ENCODE peak calls at places on chromosomes 4 and X, in four cellular contexts. Y, X, D and C are unnamed samples.

GRCh38 chr4:47668810-47669408 is 169.0 kb downstream of the CORIN start:
- DNase-seq in Y (no peak), X (peak; percentile 51), D (no peak), C (no peak)

GRCh38 chr4:21363701-21364100 is 584.9 kb downstream of the KCNIP4 start:
- DNase-seq in D (no peak), X (no peak), Y (no peak), C (no peak)

GRCh38 chr4:5037553-5038551 is 13.4 kb upstream of the STK32B start:
- DNase-seq in Y (no peak), X (no peak), D (no peak), C (no peak)

GRCh38 chr4:121876976-121877773 is 6.9 kb upstream of the BBS7 start:
- DNase-seq in Y (no peak), X (no peak), D (no peak), C (no peak)

GRCh38 chrX:40154853-40155616 is 57.3 kb upstream of the BCOR start:
- DNase-seq in D (no peak), Y (no peak), X (peak; percentile 72), C (no peak)

GRCh38 chr4:106095408-106095807 is 200.1 kb downstream of the NPNT start:
- DNase-seq in Y (no peak), D (no peak), X (no peak), C (no peak)

GRCh38 chr4:41167191-41167590 is 47.2 kb downstream of the APBB2 start:
- DNase-seq in Y (no peak), D (no peak), X (no peak), C (no peak)

GRCh38 chr4:80610199-80610598 is 274.7 kb downstream of the CFAP299 start:
- DNase-seq in X (no peak), D (no peak), Y (no peak), C (no peak)

GRCh38 chr4:105978684-105979296 is 83.5 kb downstream of the NPNT start:
- DNase-seq in X (no peak), Y (no peak), D (no peak), C (no peak)

GRCh38 chr4:109010534-109010933 is 247.7 kb upstream of the ETNPPL start:
- DNase-seq in Y (no peak), D (no peak), X (no peak), C (no peak)

GRCh38 chrX:123324628-123325027 is 140.6 kb downstream of the GRIA3 start:
- DNase-seq in D (no peak), Y (no peak), X (no peak), C (no peak)

GRCh38 chr4:162392938-162393337 is 229.1 kb upstream of the FSTL5 start:
- DNase-seq in D (no peak), X (no peak), Y (no peak), C (no peak)

GRCh38 chrX:35726176-35726575 is 72.0 kb upstream of the MAGEB16 start:
- DNase-seq in Y (no peak), D (no peak), X (no peak), C (no peak)

GRCh38 chrX:40570346-40571093 is 10.2 kb upstream of the ATP6AP2 start:
- DNase-seq in D (no peak), X (no peak), Y (no peak), C (no peak)

GRCh38 chr4:68267433-68267944 is 22.0 kb upstream of the TMPRSS11B start:
- DNase-seq in Y (no peak), X (no peak), D (no peak), C (no peak)

GRCh38 chr4:77199276-77199675 is 42.3 kb downstream of the CCNG2 start:
- DNase-seq in D (no peak), X (no peak), Y (no peak), C (no peak)

GRCh38 chr4:74217365-74217764 is 59.4 kb downstream of the MTHFD2L start:
- DNase-seq in Y (no peak), D (no peak), X (no peak), C (no peak)

GRCh38 chr4:99790796-99791617 is 25.6 kb upstream of the DAPP1 start:
- DNase-seq in X (no peak), Y (no peak), D (no peak), C (no peak)

GRCh38 chr4:182293836-182294235 is 50.6 kb downstream of the TENM3 start:
- DNase-seq in D (no peak), Y (no peak), X (no peak), C (no peak)

GRCh38 chr4:76407440-76408119 is 13.4 kb downstream of the CCDC158 start:
- DNase-seq in D (no peak), X (no peak), Y (no peak), C (no peak)

GRCh38 chrX:147912093-147912801 is 528 bp downstream of the FMR1 start:
- DNase-seq in X (peak; percentile 12), Y (no peak), D (no peak), C (no peak)

GRCh38 chrX:51406688-51407519 is 74.3 kb downstream of the NUDT10 start:
- DNase-seq in X (peak; percentile 9), Y (no peak), D (no peak), C (no peak)

GRCh38 chr4:140092094-140092820 is 61.7 kb downstream of the MAML3 start:
- DNase-seq in X (no peak), Y (no peak), D (peak; percentile 31), C (no peak)

GRCh38 chr4:22515145-22515887 is 550 bp downstream of the ADGRA3 start:
- DNase-seq in X (peak; percentile 17), D (no peak), Y (peak; percentile 29), C (no peak)

GRCh38 chrX:17443546-17443945 is 68.5 kb downstream of the NHS start:
- DNase-seq in D (no peak), Y (no peak), X (no peak), C (no peak)

GRCh38 chrX:10564484-10564883 is 55.9 kb downstream of the MID1 start:
- DNase-seq in D (no peak), X (no peak), Y (no peak), C (no peak)

GRCh38 chrX:3939967-3940610 is 226.6 kb upstream of the PRKX start:
- DNase-seq in Y (no peak), X (peak; percentile 3), D (no peak), C (no peak)

DNA sequence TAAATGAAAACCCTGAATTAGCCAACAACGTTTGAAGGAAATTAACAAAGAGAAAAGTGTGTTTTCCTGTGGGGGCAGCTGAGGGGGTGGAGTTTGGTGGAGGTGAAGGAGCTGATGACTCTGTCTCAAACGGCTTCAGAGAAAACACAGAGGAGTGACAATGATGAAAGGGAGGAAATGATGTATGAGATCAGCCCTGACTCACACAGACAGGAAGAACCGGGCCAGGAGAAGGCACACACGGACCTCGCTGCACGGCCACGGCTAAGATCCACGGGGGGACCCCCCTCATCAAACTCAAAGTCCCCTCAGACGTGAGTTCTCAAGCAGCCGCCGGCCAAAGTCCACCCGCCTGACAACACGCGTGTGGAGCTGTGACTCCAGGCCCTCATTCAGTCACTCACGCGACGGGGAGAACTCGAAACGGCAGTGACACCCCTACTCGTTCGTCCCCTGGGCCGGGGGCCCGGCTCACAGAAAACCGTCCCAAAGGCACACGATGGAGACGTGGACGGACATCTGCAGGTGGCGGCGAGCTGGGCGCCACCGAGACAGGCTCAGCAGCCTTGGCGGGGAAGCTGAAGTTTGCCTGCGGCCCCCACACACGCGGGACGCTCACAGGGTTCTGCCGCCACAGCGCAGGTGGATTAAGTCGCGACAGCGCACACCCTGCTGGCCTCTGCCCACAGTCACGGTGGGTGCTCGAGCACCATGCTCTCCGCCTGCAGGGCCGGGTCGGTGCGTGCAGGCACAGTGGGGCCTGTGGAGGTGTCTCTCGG is 28.8 kb downstream of the PPP2R3B start:
- DNase-seq in X (no peak), D (no peak), Y (no peak), C (no peak)
- TF ChIP-seq POLR2A in X (no peak), D (no peak), Y (no peak), C (no peak)

GRCh38 chr4:141480950-141481349 is 155.4 kb upstream of the IL15 start:
- DNase-seq in D (no peak), X (no peak), Y (no peak), C (no peak)

DNA sequence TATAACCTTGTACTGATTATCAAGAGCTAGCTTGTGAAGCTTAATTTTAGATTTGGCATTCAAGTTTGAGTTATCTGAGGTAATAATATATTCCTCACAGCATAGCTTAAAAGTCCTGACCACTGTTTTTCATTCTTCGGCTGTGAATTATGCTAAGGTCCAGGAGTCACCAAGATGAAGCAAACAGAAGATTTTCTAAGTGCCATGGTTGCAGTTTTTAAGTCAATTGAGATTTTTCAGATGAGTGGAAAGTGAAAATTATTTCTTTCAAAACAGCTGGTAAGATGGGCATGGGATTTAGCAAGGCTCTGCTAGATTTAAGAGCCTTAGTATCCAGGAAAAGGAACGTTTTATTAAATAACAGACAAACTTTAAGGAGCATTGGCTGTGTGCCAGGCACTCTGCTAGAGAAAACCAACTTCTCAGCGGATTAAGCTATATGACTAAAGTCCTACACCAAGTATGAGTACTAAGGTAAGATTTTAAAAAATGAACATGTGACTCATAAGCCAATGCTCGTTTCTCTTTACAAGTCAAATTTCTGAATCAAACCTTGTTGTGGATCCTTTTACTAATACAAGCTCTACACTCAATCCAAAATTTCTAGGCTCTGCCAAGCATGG is 149.9 kb upstream of the IL15 start:
- DNase-seq in X (no peak), Y (no peak), D (no peak), C (no peak)
- H3K4me1 ChIP-seq in X (no peaks in the 10 kb centered on the region), Y (no peaks in the 10 kb centered on the region), D (no peaks in the 10 kb centered on the region), C (no peaks in the 10 kb centered on the region)

GRCh38 chrX:151722241-151722846 is 6.5 kb downstream of the FATE1 start:
- DNase-seq in Y (no peak), D (peak; percentile 43), X (peak; percentile 65), C (no peak)
- TF ChIP-seq CTCF in Y (peak; percentile 52), D (peak; percentile 70), X (peak; percentile 74), C (no peak)

GRCh38 chrX:48749182-48749581 is 12.4 kb upstream of the GLOD5 start:
- DNase-seq in Y (no peak), D (no peak), X (no peak), C (no peak)

GRCh38 chrX:48753708-48754107 is 7.8 kb upstream of the GLOD5 start:
- DNase-seq in Y (no peak), D (no peak), X (no peak), C (no peak)

GRCh38 chrX:48752498-48752897 is 9.0 kb upstream of the GLOD5 start:
- DNase-seq in Y (no peak), X (no peak), D (no peak), C (no peak)

GRCh38 chrX:48751343-48751742 is 10.2 kb upstream of the GLOD5 start:
- DNase-seq in D (no peak), Y (no peak), X (no peak), C (no peak)

GRCh38 chrX:48754124-48754667 is 7.4 kb upstream of the GLOD5 start:
- DNase-seq in D (no peak), X (no peak), Y (no peak), C (no peak)
- TF ChIP-seq POLR2A in D (no peak), X (no peak), Y (no peak), C (no peak)

GRCh38 chr4:184815046-184815877 is 10.5 kb downstream of the ACSL1 start:
- DNase-seq in Y (peak; percentile 48), D (no peak), X (peak; percentile 42), C (no peak)
- H3K4me1 ChIP-seq in Y (peaks cover 81% of the 10 kb centered on the region), D (peaks cover 2% of the 10 kb centered on the region), X (peaks cover 26% of the 10 kb centered on the region), C (peaks cover 73% of the 10 kb centered on the region)

GRCh38 chr4:176217510-176217909 is 22.1 kb upstream of the SPATA4 start:
- DNase-seq in X (no peak), D (no peak), Y (no peak), C (no peak)
- TF ChIP-seq CTCF in X (no peak), D (no peak), Y (no peak), C (no peak)

GRCh38 chr4:153758136-153758535 is 1.7 kb downstream of the RNF175 start:
- DNase-seq in Y (no peak), X (no peak), D (no peak), C (no peak)
- TF ChIP-seq POLR2A in Y (no peak), X (no peak), D (no peak), C (no peak)